ENCODE peak calls at places on chromosomes 3 and 15, in seven cellular contexts. One of them, this sample, is unnamed.

GRCh38 chr3:53045107-53045783 is 628 bp downstream of the SFMBT1 start:
- DNase-seq in neuronal stem cell: peak; percentile 54
- DNase-seq in mesendoderm: peak; percentile 28
- DNase-seq in IMR-90: peak; percentile 43
- DNase-seq in H9: no peak
- DNase-seq in H1: peak; percentile 59
- DNase-seq in trophoblast cell: peak; percentile 69
- DNase-seq in this sample: peak; percentile 54

GRCh38 chr15:73677146-73677607 is 7.0 kb upstream of the CD276 start:
- DNase-seq in neuronal stem cell: peak; percentile 56
- DNase-seq in mesendoderm: peak; percentile 82
- DNase-seq in IMR-90: peak; percentile 70
- DNase-seq in H9: peak; percentile 77
- DNase-seq in H1: peak; percentile 85
- DNase-seq in trophoblast cell: peak; percentile 89
- DNase-seq in this sample: peak; percentile 75

GRCh38 chr3:16134173-16134928 is 40.1 kb upstream of the GALNT15 start:
- DNase-seq in neuronal stem cell: no peak
- DNase-seq in mesendoderm: no peak
- DNase-seq in IMR-90: no peak
- DNase-seq in H9: no peak
- DNase-seq in H1: no peak
- DNase-seq in trophoblast cell: no peak
- DNase-seq in this sample: no peak

GRCh38 chr15:63487076-63487757 is 17.2 kb upstream of the USP3 start:
- DNase-seq in neuronal stem cell: peak; percentile 69
- DNase-seq in mesendoderm: peak; percentile 84
- DNase-seq in IMR-90: peak; percentile 61
- DNase-seq in H9: peak; percentile 87
- DNase-seq in H1: peak; percentile 99
- DNase-seq in trophoblast cell: peak; percentile 94
- DNase-seq in this sample: peak; percentile 72

GRCh38 chr3:198079771-198080520 is 119.9 kb downstream of the LMLN start:
- DNase-seq in neuronal stem cell: no peak
- DNase-seq in mesendoderm: peak; percentile 42
- DNase-seq in IMR-90: peak; percentile 5
- DNase-seq in H9: peak; percentile 55
- DNase-seq in H1: no peak
- DNase-seq in trophoblast cell: peak; percentile 29
- DNase-seq in this sample: peak; percentile 14

GRCh38 chr3:46422617-46423016 is 15.6 kb downstream of the CCRL2 start:
- DNase-seq in neuronal stem cell: no peak
- DNase-seq in mesendoderm: no peak
- DNase-seq in IMR-90: peak; percentile 13
- DNase-seq in H9: no peak
- DNase-seq in H1: no peak
- DNase-seq in trophoblast cell: peak; percentile 82
- DNase-seq in this sample: no peak

GRCh38 chr3:45153658-45154437 is 7.7 kb upstream of the CDCP1 start:
- DNase-seq in neuronal stem cell: no peak
- DNase-seq in mesendoderm: no peak
- DNase-seq in IMR-90: peak; percentile 70
- DNase-seq in H9: no peak
- DNase-seq in H1: no peak
- DNase-seq in trophoblast cell: no peak
- DNase-seq in this sample: peak; percentile 76

GRCh38 chr3:148030975-148031374 is 621.8 kb downstream of the ZIC1 start:
- DNase-seq in neuronal stem cell: no peak
- DNase-seq in mesendoderm: no peak
- DNase-seq in IMR-90: no peak
- DNase-seq in H9: no peak
- DNase-seq in H1: no peak
- DNase-seq in trophoblast cell: no peak
- DNase-seq in this sample: no peak

GRCh38 chr15:42591238-42591936 is 16.0 kb downstream of the STARD9 start:
- DNase-seq in neuronal stem cell: no peak
- DNase-seq in mesendoderm: peak; percentile 56
- DNase-seq in IMR-90: peak; percentile 54
- DNase-seq in H9: no peak
- DNase-seq in H1: no peak
- DNase-seq in trophoblast cell: peak; percentile 33
- DNase-seq in this sample: peak; percentile 43

GRCh38 chr15:52856286-52856685 is 66.2 kb upstream of the ONECUT1 start:
- DNase-seq in neuronal stem cell: no peak
- DNase-seq in mesendoderm: peak; percentile 56
- DNase-seq in IMR-90: no peak
- DNase-seq in H9: no peak
- DNase-seq in H1: no peak
- DNase-seq in trophoblast cell: no peak
- DNase-seq in this sample: no peak

GRCh38 chr15:64344651-64345262 is 11.2 kb downstream of the CSNK1G1 start:
- DNase-seq in neuronal stem cell: no peak
- DNase-seq in mesendoderm: no peak
- DNase-seq in IMR-90: peak; percentile 26
- DNase-seq in H9: no peak
- DNase-seq in H1: no peak
- DNase-seq in trophoblast cell: peak; percentile 19
- DNase-seq in this sample: peak; percentile 60

GRCh38 chr3:165919284-165919683 is 82.1 kb upstream of the BCHE start:
- DNase-seq in neuronal stem cell: no peak
- DNase-seq in mesendoderm: no peak
- DNase-seq in IMR-90: no peak
- DNase-seq in H9: no peak
- DNase-seq in H1: no peak
- DNase-seq in trophoblast cell: no peak
- DNase-seq in this sample: peak; percentile 34

GRCh38 chr3:51944541-51945021 is 2.4 kb downstream of the PARP3 start:
- DNase-seq in neuronal stem cell: no peak
- DNase-seq in mesendoderm: no peak
- DNase-seq in IMR-90: no peak
- DNase-seq in H9: no peak
- DNase-seq in H1: no peak
- DNase-seq in trophoblast cell: no peak
- DNase-seq in this sample: no peak

DNA sequence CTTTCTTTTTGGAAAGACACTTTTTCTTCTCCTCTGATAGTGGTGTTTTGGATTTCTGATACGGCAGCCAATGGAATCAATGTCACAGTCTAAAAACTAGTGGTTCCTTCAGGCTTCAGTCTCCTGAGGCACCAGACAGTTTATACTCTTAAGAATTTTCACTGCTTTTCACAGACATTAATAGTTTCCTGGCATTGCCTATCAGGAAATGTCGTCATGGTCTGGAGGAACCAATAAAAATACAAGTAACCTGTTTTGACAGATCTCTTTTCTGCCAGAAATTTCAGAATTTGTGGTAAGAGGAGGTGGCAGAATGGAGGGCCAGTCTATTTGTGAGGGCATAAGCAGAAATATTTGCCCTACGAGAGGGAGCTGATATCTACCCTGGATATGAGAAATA is 44.8 kb downstream of the FILIP1L start:
- DNase-seq in neuronal stem cell: no peak
- DNase-seq in mesendoderm: no peak
- DNase-seq in IMR-90: no peak
- DNase-seq in H9: no peak
- DNase-seq in H1: no peak
- DNase-seq in trophoblast cell: no peak
- DNase-seq in this sample: no peak
- H3K4me2 ChIP-seq in neuronal stem cell: no peak overlapping the region
- H3K4me2 ChIP-seq in mesendoderm: no peak overlapping the region
- H3K4me2 ChIP-seq in IMR-90: no peak overlapping the region
- H3K4me2 ChIP-seq in H9: no peak overlapping the region
- H3K4me2 ChIP-seq in H1: no peak overlapping the region
- H3K4me2 ChIP-seq in trophoblast cell: no peak overlapping the region
- H3K4me2 ChIP-seq in this sample: no peak overlapping the region

GRCh38 chr3:124841517-124841916 is 45.6 kb downstream of the ITGB5 start:
- DNase-seq in neuronal stem cell: no peak
- DNase-seq in mesendoderm: no peak
- DNase-seq in IMR-90: no peak
- DNase-seq in H9: no peak
- DNase-seq in H1: no peak
- DNase-seq in trophoblast cell: no peak
- DNase-seq in this sample: no peak
- H4K8ac ChIP-seq in neuronal stem cell: no peak overlapping the region
- H4K8ac ChIP-seq in mesendoderm: no peak overlapping the region
- H4K8ac ChIP-seq in IMR-90: no peak overlapping the region
- H4K8ac ChIP-seq in H9: no peak overlapping the region
- H4K8ac ChIP-seq in H1: no peak overlapping the region
- H4K8ac ChIP-seq in trophoblast cell: no peak overlapping the region
- H4K8ac ChIP-seq in this sample: no peak overlapping the region

GRCh38 chr3:128368626-128369025 is 98.1 kb downstream of the DNAJB8 start:
- DNase-seq in neuronal stem cell: no peak
- DNase-seq in mesendoderm: no peak
- DNase-seq in IMR-90: no peak
- DNase-seq in H9: no peak
- DNase-seq in H1: no peak
- DNase-seq in trophoblast cell: no peak
- DNase-seq in this sample: no peak

GRCh38 chr3:128372281-128372680 is 94.4 kb downstream of the DNAJB8 start:
- DNase-seq in neuronal stem cell: no peak
- DNase-seq in mesendoderm: no peak
- DNase-seq in IMR-90: no peak
- DNase-seq in H9: no peak
- DNase-seq in H1: no peak
- DNase-seq in trophoblast cell: no peak
- DNase-seq in this sample: no peak

GRCh38 chr3:128369106-128369708 is 97.5 kb downstream of the DNAJB8 start:
- DNase-seq in neuronal stem cell: no peak
- DNase-seq in mesendoderm: no peak
- DNase-seq in IMR-90: no peak
- DNase-seq in H9: no peak
- DNase-seq in H1: no peak
- DNase-seq in trophoblast cell: no peak
- DNase-seq in this sample: no peak

GRCh38 chr3:128367726-128368125 is 99.0 kb downstream of the DNAJB8 start:
- DNase-seq in neuronal stem cell: no peak
- DNase-seq in mesendoderm: peak; percentile 66
- DNase-seq in IMR-90: peak; percentile 14
- DNase-seq in H9: peak; percentile 47
- DNase-seq in H1: no peak
- DNase-seq in trophoblast cell: no peak
- DNase-seq in this sample: no peak

GRCh38 chr3:128369881-128370642 is 96.6 kb downstream of the DNAJB8 start:
- DNase-seq in neuronal stem cell: no peak
- DNase-seq in mesendoderm: peak; percentile 13
- DNase-seq in IMR-90: no peak
- DNase-seq in H9: no peak
- DNase-seq in H1: no peak
- DNase-seq in trophoblast cell: no peak
- DNase-seq in this sample: no peak
- H3K9ac ChIP-seq in neuronal stem cell: no peak overlapping the region
- H3K9ac ChIP-seq in mesendoderm: no peak overlapping the region
- H3K9ac ChIP-seq in IMR-90: no peak overlapping the region
- H3K9ac ChIP-seq in H9: no peak overlapping the region
- H3K9ac ChIP-seq in H1: no peak overlapping the region
- H3K9ac ChIP-seq in trophoblast cell: no peak overlapping the region
- H3K9ac ChIP-seq in this sample: no peak overlapping the region

DNA sequence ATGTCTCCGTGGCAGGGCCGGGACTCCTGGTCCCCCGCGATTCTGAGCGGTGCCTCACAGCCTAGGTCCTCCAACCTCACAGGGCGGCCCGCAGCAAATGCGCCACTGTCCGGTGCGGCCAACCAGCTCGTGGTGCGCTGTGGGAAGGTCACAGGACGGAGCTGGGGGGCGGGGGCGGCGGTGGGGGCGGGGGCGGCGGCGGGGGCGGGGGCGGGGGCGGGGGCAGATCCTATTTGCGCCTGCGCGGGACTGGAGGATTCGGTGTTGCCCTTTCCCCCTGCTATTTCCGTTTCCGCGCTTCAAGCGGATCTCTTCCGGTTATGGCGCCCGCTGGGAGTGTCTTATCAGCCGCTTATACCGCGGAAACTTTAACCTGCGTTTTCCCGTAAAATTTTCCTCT is 106.7 kb upstream of the SNRPN start:
- DNase-seq in neuronal stem cell: no peak
- DNase-seq in mesendoderm: peak; percentile 78
- DNase-seq in IMR-90: peak; percentile 57
- DNase-seq in H9: peak; percentile 76
- DNase-seq in H1: no peak
- DNase-seq in trophoblast cell: no peak
- DNase-seq in this sample: peak; percentile 66
- H3K4me2 ChIP-seq in neuronal stem cell: peak overlapping the region; percentile 37
- H3K4me2 ChIP-seq in mesendoderm: no peak overlapping the region
- H3K4me2 ChIP-seq in IMR-90: peak overlapping the region; percentile 41
- H3K4me2 ChIP-seq in H9: no peak overlapping the region
- H3K4me2 ChIP-seq in H1: no peak overlapping the region
- H3K4me2 ChIP-seq in trophoblast cell: peak overlapping the region; percentile 23
- H3K4me2 ChIP-seq in this sample: peak overlapping the region; percentile 20

GRCh38 chr15:34084086-34084485 is 17.6 kb downstream of the EMC7 start:
- DNase-seq in neuronal stem cell: no peak
- DNase-seq in mesendoderm: no peak
- DNase-seq in IMR-90: peak; percentile 84
- DNase-seq in H9: no peak
- DNase-seq in H1: no peak
- DNase-seq in trophoblast cell: no peak
- DNase-seq in this sample: no peak

GRCh38 chr15:34079904-34080303 is 21.8 kb downstream of the EMC7 start:
- DNase-seq in neuronal stem cell: no peak
- DNase-seq in mesendoderm: no peak
- DNase-seq in IMR-90: no peak
- DNase-seq in H9: no peak
- DNase-seq in H1: no peak
- DNase-seq in trophoblast cell: peak; percentile 38
- DNase-seq in this sample: no peak

GRCh38 chr15:34085746-34086145 is 15.9 kb downstream of the EMC7 start:
- DNase-seq in neuronal stem cell: no peak
- DNase-seq in mesendoderm: no peak
- DNase-seq in IMR-90: peak; percentile 55
- DNase-seq in H9: no peak
- DNase-seq in H1: no peak
- DNase-seq in trophoblast cell: no peak
- DNase-seq in this sample: no peak
- H4K8ac ChIP-seq in neuronal stem cell: no peak overlapping the region
- H4K8ac ChIP-seq in mesendoderm: no peak overlapping the region
- H4K8ac ChIP-seq in IMR-90: no peak overlapping the region
- H4K8ac ChIP-seq in H9: no peak overlapping the region
- H4K8ac ChIP-seq in H1: no peak overlapping the region
- H4K8ac ChIP-seq in trophoblast cell: no peak overlapping the region
- H4K8ac ChIP-seq in this sample: no peak overlapping the region

This sample was measured in mesenchymal stem cell.